ENCODE peak calls at places on chromosomes 3 and 15, in four cellular contexts. E is HCT116, Y is PC-3, J is MM.1S. P is an unnamed sample. For H3K9me2, the result is how much of the 10 kb centered on the place peaks cover.

GRCh38 chr3:113773381-113773780 is 26.5 kb downstream of the ATP6V1A start:
- DNase-seq in E (no peak), Y (peak), J (no peak), P (peak)

GRCh38 chr15:85854345-85855097 is 59.8 kb upstream of the KLHL25 start:
- DNase-seq in E (peak), Y (peak), J (peak), P (peak)

GRCh38 chr15:83848315-83849050 is 194.6 kb downstream of the ADAMTSL3 start:
- DNase-seq in E (no peak), Y (peak), J (no peak), P (peak)

GRCh38 chr15:85500729-85501128 is 120.3 kb downstream of the AKAP13 start:
- DNase-seq in E (no peak), Y (no peak), J (no peak), P (no peak)

GRCh38 chr3:115217678-115218451 is 70.8 kb upstream of the ZBTB20 start:
- DNase-seq in E (peak), Y (peak), J (peak), P (peak)

GRCh38 chr15:80503319-80503952 is 99.3 kb downstream of the ARNT2 start:
- DNase-seq in E (no peak), Y (no peak), J (no peak), P (no peak)

GRCh38 chr3:190522621-190523222 is 8.8 kb downstream of the IL1RAP start:
- DNase-seq in E (no peak), Y (peak), J (no peak), P (no peak)

GRCh38 chr3:160038862-160039562 is 50.4 kb downstream of the IL12A start:
- DNase-seq in E (no peak), Y (no peak), J (no peak), P (peak)

GRCh38 chr3:2810723-2811122 is 299.5 kb downstream of the IL5RA start:
- DNase-seq in E (no peak), Y (peak), J (no peak), P (peak)

GRCh38 chr3:17151598-17152373 is 267.0 kb downstream of the PLCL2 start:
- DNase-seq in E (no peak), Y (no peak), J (peak), P (no peak)

GRCh38 chr15:92869263-92869940 is 30.7 kb upstream of the CHD2 start:
- DNase-seq in E (no peak), Y (peak), J (no peak), P (peak)

GRCh38 chr15:50774450-50774849 is 8.9 kb upstream of the SPPL2A start:
- DNase-seq in E (no peak), Y (no peak), J (peak), P (no peak)

GRCh38 chr3:8442993-8443670 is 58.5 kb upstream of the LMCD1 start:
- DNase-seq in E (no peak), Y (no peak), J (no peak), P (peak)

GRCh38 chr3:64238971-64239667 is 13.9 kb upstream of the PRICKLE2 start:
- DNase-seq in E (no peak), Y (peak), J (no peak), P (peak)

GRCh38 chr15:67407709-67408257 is 113.1 kb upstream of the C15orf61 start:
- DNase-seq in E (no peak), Y (no peak), J (no peak), P (no peak)

GRCh38 chr3:184129012-184129411 is 6.1 kb upstream of the EIF2B5 start:
- DNase-seq in E (peak), Y (peak), J (peak), P (peak)

GRCh38 chr3:13880811-13881156 is 913 bp upstream of the WNT7A start:
- DNase-seq in E (no peak), Y (peak), J (no peak), P (no peak)

GRCh38 chr15:99126195-99126594 is 21.3 kb downstream of the SYNM start:
- DNase-seq in E (no peak), Y (no peak), J (no peak), P (no peak)

GRCh38 chr3:155242342-155242741 is 51.1 kb downstream of the STRIT1 start:
- DNase-seq in E (no peak), Y (no peak), J (no peak), P (peak)

GRCh38 chr3:142468456-142468855 is 20.6 kb upstream of the XRN1 start:
- DNase-seq in E (no peak), Y (no peak), J (no peak), P (no peak)

GRCh38 chr3:58051196-58051595 is 43.0 kb downstream of the FLNB start:
- DNase-seq in E (no peak), Y (peak), J (no peak), P (peak)

GRCh38 chr3:126845910-126846309 is 137.0 kb upstream of the PLXNA1 start:
- DNase-seq in E (no peak), Y (no peak), J (no peak), P (no peak)

GRCh38 chr3:160402249-160403027 is 3.0 kb downstream of the SMC4 start:
- DNase-seq in E (no peak), Y (no peak), J (peak), P (peak)

GRCh38 chr15:55535436-55535835 is 27.4 kb upstream of the DNAAF4 start:
- DNase-seq in E (no peak), Y (no peak), J (no peak), P (no peak)

GRCh38 chr3:76724075-76724474 is 315.8 kb upstream of the ROBO2 start:
- DNase-seq in E (no peak), Y (no peak), J (no peak), P (no peak)

GRCh38 chr3:14487821-14488220 is 52.3 kb downstream of the GRIP2 start:
- DNase-seq in E (no peak), Y (no peak), J (no peak), P (no peak)

GRCh38 chr3:134471521-134472193 is 14.1 kb downstream of the ANAPC13 start:
- DNase-seq in E (no peak), Y (peak), J (no peak), P (peak)

GRCh38 chr3:140724856-140725812 is 47.3 kb downstream of the TRIM42 start:
- DNase-seq in E (no peak), Y (no peak), J (no peak), P (no peak)

GRCh38 chr3:60431599-60431958 is 819.7 kb downstream of the FHIT start:
- DNase-seq in E (no peak), Y (peak), J (no peak), P (peak)

GRCh38 chr15:66071160-66071559 is 182.4 kb downstream of the MEGF11 start:
- DNase-seq in E (no peak), Y (no peak), J (no peak), P (no peak)

GRCh38 chr3:18656410-18656809 is 231.3 kb upstream of the SATB1 start:
- DNase-seq in E (no peak), Y (no peak), J (no peak), P (no peak)

GRCh38 chr3:194223951-194224350 is 88.0 kb downstream of the HES1 start:
- DNase-seq in E (no peak), Y (no peak), J (no peak), P (no peak)

GRCh38 chr3:123546133-123546755 is 38.6 kb downstream of the HACD2 start:
- DNase-seq in E (no peak), Y (peak), J (no peak), P (peak)

DNA sequence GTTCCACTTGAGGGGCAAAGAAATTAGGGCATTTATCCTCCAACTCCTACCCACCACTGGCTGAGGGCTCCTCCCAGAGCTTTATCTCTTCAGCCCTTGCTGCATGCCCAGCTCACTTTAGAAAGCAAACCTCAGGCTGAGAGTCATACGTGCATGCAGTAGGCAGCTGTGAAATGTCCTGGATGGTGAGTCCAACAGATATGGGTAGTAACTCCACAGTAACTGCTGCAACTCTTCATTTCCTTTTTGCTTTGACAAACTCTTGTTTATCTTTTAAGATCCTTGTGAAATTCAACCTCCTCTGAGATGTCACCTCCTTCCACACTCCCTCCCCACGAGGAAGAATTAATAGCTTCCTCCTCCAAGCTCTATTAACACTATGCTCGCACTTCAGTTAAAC is 35.9 kb upstream of the CTNNB1 start:
- DNase-seq in E (no peak), Y (no peak), J (no peak), P (no peak)
- H3K9me2 ChIP-seq in E (under half), Y (under half), J (under half), P (under half)

DNA sequence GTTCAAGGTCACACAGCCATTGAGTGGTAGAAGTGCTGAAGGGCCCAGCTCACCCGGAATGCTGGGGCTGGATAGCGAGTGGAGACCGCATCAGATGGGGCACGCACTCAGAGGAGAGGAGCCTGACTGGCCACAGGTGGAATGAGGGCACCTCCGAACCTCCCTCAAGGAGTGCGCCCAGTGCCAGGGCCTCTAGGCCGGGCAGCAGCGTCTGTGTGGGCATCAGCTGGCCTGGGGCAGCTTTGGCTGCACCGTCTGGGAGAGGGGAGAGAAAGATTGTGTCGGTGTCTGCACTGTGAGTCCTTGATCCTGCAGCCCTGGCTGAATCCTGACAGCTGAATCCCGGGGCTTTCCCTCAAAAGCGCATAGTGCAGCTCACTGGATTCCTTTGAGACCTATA is 677 bp downstream of the ANKDD1A start:
- DNase-seq in E (no peak), Y (no peak), J (no peak), P (no peak)
- H3K9ac ChIP-seq in E (peak), Y (no peak), J (peak), P (no peak)

GRCh38 chr3:170735821-170736220 is 134.2 kb downstream of the RPL22L1 start:
- DNase-seq in E (no peak), Y (no peak), J (no peak), P (peak)
- TF ChIP-seq EZH2 in E (no peak), Y (no peak), J (no peak), P (no peak)

DNA sequence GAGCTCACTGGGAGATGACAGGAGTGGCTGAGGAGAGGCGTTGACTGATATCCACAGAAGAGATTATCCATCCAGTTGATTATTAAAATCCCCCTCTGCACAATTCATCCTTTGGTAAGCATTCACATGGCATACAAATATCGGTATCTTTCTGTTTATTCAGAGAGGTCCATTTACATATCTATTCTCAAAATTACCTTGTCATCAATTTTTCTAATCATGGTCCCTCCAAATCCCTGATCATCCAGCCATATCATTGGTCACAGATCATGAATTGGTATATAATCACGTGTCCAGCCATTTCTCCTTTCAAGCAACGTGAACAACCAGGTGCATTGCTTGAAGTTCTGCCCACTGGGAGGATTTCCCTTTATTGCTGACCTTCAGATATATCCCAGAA is 1321.0 kb downstream of the ROBO2 start:
- DNase-seq in E (no peak), Y (no peak), J (no peak), P (no peak)
- H3K9me2 ChIP-seq in E (under half), Y (under half), J (under half), P (under half)